ENCODE peak calls at places on chromosomes 11 and 22, in five cellular contexts. One of them, this sample, is unnamed.

GRCh38 chr22:47125603-47126002 is 363.2 kb downstream of the TBC1D22A start:
- DNase-seq in adrenal gland: no peak
- DNase-seq in transverse colon: no peak
- DNase-seq in left lung: peak
- DNase-seq in tibial artery: no peak
- DNase-seq in this sample: peak

GRCh38 chr11:119427279-119427678 is 4.3 kb upstream of the THY1 start:
- DNase-seq in transverse colon: no peak
- DNase-seq in adrenal gland: peak
- DNase-seq in left lung: no peak
- DNase-seq in tibial artery: no peak
- DNase-seq in this sample: no peak

GRCh38 chr11:69799582-69799981 is 19.6 kb downstream of the FGF3 start:
- DNase-seq in adrenal gland: no peak
- DNase-seq in left lung: peak
- DNase-seq in tibial artery: no peak
- DNase-seq in transverse colon: no peak
- DNase-seq in this sample: no peak

GRCh38 chr11:122626266-122626665 is 29.3 kb upstream of the UBASH3B start:
- DNase-seq in adrenal gland: no peak
- DNase-seq in tibial artery: no peak
- DNase-seq in left lung: no peak
- DNase-seq in transverse colon: no peak
- DNase-seq in this sample: no peak

GRCh38 chr11:36702330-36703054 is 104.5 kb upstream of the RAG2 start:
- DNase-seq in left lung: no peak
- DNase-seq in transverse colon: no peak
- DNase-seq in tibial artery: no peak
- DNase-seq in adrenal gland: peak
- DNase-seq in this sample: no peak

GRCh38 chr11:22656128-22656527 is 10.3 kb upstream of the GAS2 start:
- DNase-seq in left lung: no peak
- DNase-seq in tibial artery: no peak
- DNase-seq in transverse colon: no peak
- DNase-seq in adrenal gland: no peak
- DNase-seq in this sample: no peak

GRCh38 chr11:48040830-48041444 is 60.6 kb downstream of the PTPRJ start:
- DNase-seq in tibial artery: no peak
- DNase-seq in left lung: no peak
- DNase-seq in transverse colon: no peak
- DNase-seq in adrenal gland: no peak
- DNase-seq in this sample: no peak

GRCh38 chr11:7583248-7583647 is 69.4 kb downstream of the PPFIBP2 start:
- DNase-seq in transverse colon: no peak
- DNase-seq in adrenal gland: no peak
- DNase-seq in tibial artery: no peak
- DNase-seq in left lung: no peak
- DNase-seq in this sample: no peak

GRCh38 chr11:47950396-47950795 is 30.0 kb upstream of the PTPRJ start:
- DNase-seq in transverse colon: peak
- DNase-seq in left lung: no peak
- DNase-seq in adrenal gland: no peak
- DNase-seq in tibial artery: no peak
- DNase-seq in this sample: no peak

GRCh38 chr22:44091751-44092150 is 67.6 kb downstream of the PARVB start:
- DNase-seq in transverse colon: no peak
- DNase-seq in adrenal gland: no peak
- DNase-seq in left lung: peak
- DNase-seq in tibial artery: no peak
- DNase-seq in this sample: no peak

GRCh38 chr22:39808087-39808486 is 85.5 kb downstream of the ENTHD1 start:
- DNase-seq in adrenal gland: peak
- DNase-seq in tibial artery: no peak
- DNase-seq in left lung: no peak
- DNase-seq in transverse colon: peak
- DNase-seq in this sample: no peak

GRCh38 chr11:129412501-129412900 is 36.9 kb downstream of the BARX2 start:
- DNase-seq in adrenal gland: no peak
- DNase-seq in left lung: no peak
- DNase-seq in tibial artery: no peak
- DNase-seq in transverse colon: peak
- DNase-seq in this sample: no peak

GRCh38 chr11:45817191-45817590 is 12.2 kb downstream of the SLC35C1 start:
- DNase-seq in tibial artery: no peak
- DNase-seq in adrenal gland: no peak
- DNase-seq in left lung: no peak
- DNase-seq in transverse colon: no peak
- DNase-seq in this sample: no peak

GRCh38 chr11:45816614-45817013 is 11.7 kb downstream of the SLC35C1 start:
- DNase-seq in tibial artery: no peak
- DNase-seq in left lung: no peak
- DNase-seq in transverse colon: peak
- DNase-seq in adrenal gland: no peak
- DNase-seq in this sample: no peak

GRCh38 chr11:45818961-45819605 is 14.1 kb downstream of the SLC35C1 start:
- DNase-seq in transverse colon: no peak
- DNase-seq in adrenal gland: no peak
- DNase-seq in tibial artery: no peak
- DNase-seq in left lung: no peak
- DNase-seq in this sample: no peak

GRCh38 chr11:45815747-45816146 is 10.8 kb downstream of the SLC35C1 start:
- DNase-seq in tibial artery: no peak
- DNase-seq in adrenal gland: no peak
- DNase-seq in transverse colon: no peak
- DNase-seq in left lung: no peak
- DNase-seq in this sample: no peak

DNA sequence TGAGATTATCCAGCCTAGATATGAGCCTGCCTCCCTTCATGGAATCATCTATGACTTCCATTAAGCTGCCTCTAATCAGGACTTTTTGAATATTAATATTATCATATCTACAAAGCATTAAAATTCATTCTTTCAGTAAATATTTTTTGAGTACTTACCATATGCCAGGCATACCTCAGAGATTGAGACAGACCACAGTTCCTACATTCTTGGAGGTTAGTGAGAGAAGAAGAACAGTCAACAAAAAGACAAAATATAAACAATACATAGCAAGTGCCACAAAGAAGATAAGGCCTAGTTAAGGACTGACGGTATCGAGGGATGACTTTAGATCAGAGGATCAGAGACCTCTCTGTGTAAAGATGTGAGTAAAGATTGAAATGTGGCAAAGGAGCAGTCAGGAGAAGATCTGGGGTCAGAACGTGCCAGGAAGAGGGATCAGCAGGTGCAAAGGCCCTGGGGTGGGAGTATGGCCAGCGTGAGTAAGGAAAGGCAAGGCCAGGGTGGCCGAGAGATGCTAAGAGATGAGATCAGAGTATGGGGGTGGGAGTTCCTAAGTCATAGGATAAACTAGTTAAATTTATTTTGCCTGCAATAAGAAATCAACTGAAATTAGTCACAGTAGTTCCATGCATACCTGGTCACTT is 15.4 kb downstream of the SLC35C1 start:
- DNase-seq in tibial artery: no peak
- DNase-seq in left lung: no peak
- DNase-seq in adrenal gland: no peak
- DNase-seq in transverse colon: no peak
- DNase-seq in this sample: no peak
- TF ChIP-seq CTCF in tibial artery: no peak
- TF ChIP-seq CTCF in left lung: no peak
- TF ChIP-seq CTCF in adrenal gland: no peak
- TF ChIP-seq CTCF in transverse colon: no peak
- TF ChIP-seq CTCF in this sample: no peak

DNA sequence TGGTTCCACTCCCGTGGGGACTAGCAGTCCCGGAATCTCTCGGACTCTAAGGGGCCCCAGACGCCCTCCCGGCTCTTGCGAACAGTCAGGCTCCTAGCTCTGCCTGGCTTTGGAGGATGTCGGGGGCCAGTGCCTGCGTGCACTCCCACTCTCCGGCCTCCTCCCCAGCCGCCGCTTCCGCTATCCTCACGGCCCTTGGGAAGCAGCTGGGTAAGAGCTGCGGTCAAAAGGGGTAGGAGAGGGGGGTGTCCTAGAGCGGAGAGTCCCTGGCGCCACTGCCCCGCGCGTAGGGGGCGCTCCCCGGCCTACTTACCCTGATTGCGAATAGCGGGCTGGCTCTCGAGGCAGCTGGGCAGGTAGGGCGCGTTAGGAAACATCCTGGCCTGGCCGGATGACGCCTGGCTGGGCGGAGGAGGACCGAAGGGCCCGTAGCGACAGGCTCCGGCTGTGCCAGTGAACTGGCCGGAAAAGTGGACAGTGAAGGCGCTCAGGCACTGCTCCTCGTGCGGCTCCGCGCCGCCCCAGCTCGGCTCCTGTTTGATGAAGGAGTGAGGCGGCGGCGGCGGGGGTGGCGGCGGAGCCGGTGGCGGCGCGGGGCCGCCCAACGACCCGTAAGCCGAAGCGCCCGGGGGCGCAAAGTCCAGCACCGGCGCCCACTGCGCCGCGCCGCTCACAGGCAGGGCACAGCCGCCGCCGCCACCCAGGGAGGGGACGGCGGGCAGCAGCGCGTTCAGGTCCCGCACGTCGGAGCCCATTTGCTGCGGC is 770 bp downstream of the WT1 start:
- DNase-seq in tibial artery: no peak
- DNase-seq in transverse colon: no peak
- DNase-seq in left lung: no peak
- DNase-seq in adrenal gland: no peak
- DNase-seq in this sample: no peak
- TF ChIP-seq CTCF in tibial artery: no peak
- TF ChIP-seq CTCF in transverse colon: no peak
- TF ChIP-seq CTCF in left lung: no peak
- TF ChIP-seq CTCF in adrenal gland: no peak
- TF ChIP-seq CTCF in this sample: no peak

DNA sequence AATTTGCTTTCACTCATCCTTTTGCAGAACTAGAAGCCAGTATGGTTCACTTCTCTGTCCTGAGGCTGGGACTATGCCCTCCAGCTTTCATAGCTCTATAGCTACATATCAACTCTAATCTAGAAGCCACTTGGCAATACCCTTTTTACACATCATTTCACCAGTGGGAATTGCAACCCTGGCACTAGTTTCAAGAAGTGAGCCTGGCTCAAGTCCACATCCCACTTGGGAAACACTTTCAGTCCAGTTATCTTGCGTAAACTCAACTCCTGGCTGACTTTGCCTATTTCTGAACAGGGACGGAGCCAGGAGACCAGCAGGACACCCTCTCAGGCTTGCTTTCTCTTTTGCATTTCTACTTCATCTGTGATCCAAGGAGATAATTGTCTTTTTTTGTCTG is 19.9 kb upstream of the FAT3 start:
- DNase-seq in tibial artery: no peak
- DNase-seq in adrenal gland: no peak
- DNase-seq in transverse colon: no peak
- DNase-seq in left lung: no peak
- DNase-seq in this sample: no peak
- TF ChIP-seq CTCF in tibial artery: no peak
- TF ChIP-seq CTCF in adrenal gland: no peak
- TF ChIP-seq CTCF in transverse colon: no peak
- TF ChIP-seq CTCF in left lung: no peak
- TF ChIP-seq CTCF in this sample: no peak

GRCh38 chr11:118263109-118263508 is 988 bp downstream of the MPZL2 start:
- DNase-seq in left lung: no peak
- DNase-seq in tibial artery: no peak
- DNase-seq in adrenal gland: no peak
- DNase-seq in transverse colon: no peak
- DNase-seq in this sample: no peak

GRCh38 chr11:118263694-118264567 is at the start of gene MPZL2:
- DNase-seq in adrenal gland: no peak
- DNase-seq in transverse colon: peak
- DNase-seq in tibial artery: peak
- DNase-seq in left lung: peak
- DNase-seq in this sample: peak

GRCh38 chr11:118260353-118260752 is 3.7 kb downstream of the MPZL2 start:
- DNase-seq in transverse colon: no peak
- DNase-seq in adrenal gland: no peak
- DNase-seq in tibial artery: no peak
- DNase-seq in left lung: no peak
- DNase-seq in this sample: no peak

GRCh38 chr11:118259138-118259537 is 5.0 kb downstream of the MPZL2 start:
- DNase-seq in adrenal gland: no peak
- DNase-seq in left lung: no peak
- DNase-seq in tibial artery: no peak
- DNase-seq in transverse colon: no peak
- DNase-seq in this sample: no peak

GRCh38 chr11:118258410-118258809 is 5.7 kb downstream of the MPZL2 start:
- DNase-seq in transverse colon: no peak
- DNase-seq in adrenal gland: no peak
- DNase-seq in tibial artery: no peak
- DNase-seq in left lung: no peak
- DNase-seq in this sample: no peak
- TF ChIP-seq CTCF in transverse colon: peak
- TF ChIP-seq CTCF in adrenal gland: no peak
- TF ChIP-seq CTCF in tibial artery: no peak
- TF ChIP-seq CTCF in left lung: no peak
- TF ChIP-seq CTCF in this sample: no peak

DNA sequence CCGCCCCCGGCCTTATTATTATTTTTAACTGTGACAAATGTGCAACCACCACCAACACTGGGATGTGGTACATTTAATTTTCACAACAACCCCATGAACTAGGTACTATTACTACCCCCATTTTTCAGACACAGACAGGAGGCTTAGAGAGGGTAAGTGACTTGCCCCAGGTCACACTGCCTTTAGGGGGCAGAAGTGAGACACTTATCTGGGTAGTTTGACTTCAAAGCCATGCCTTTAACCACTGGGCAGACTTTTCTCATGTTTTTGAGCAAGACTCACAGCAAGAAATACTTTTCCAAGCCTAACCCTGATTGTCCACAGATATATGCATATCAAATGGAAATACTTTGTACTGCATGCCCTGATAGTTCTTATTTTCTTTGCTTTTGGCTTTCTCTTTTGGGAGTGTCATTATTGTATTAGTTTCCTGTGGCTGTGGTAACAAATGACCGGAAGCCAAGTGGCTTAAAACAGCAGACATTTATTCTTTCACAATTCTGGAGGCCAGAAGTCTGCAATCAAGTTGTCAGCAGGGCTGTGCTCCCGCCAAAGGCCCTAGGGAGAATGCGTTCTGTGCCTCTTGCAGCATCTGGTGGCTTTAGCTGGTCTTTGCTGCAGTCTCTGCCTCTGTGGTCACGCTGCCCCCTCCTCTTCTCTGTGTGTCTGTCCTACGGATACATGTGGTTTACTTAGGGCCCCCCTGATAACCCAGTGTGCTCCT is 110.8 kb downstream of the GRIK4 start:
- DNase-seq in tibial artery: no peak
- DNase-seq in adrenal gland: no peak
- DNase-seq in left lung: no peak
- DNase-seq in transverse colon: no peak
- DNase-seq in this sample: no peak
- TF ChIP-seq CTCF in tibial artery: no peak
- TF ChIP-seq CTCF in adrenal gland: no peak
- TF ChIP-seq CTCF in left lung: no peak
- TF ChIP-seq CTCF in transverse colon: no peak
- TF ChIP-seq CTCF in this sample: peak

DNA sequence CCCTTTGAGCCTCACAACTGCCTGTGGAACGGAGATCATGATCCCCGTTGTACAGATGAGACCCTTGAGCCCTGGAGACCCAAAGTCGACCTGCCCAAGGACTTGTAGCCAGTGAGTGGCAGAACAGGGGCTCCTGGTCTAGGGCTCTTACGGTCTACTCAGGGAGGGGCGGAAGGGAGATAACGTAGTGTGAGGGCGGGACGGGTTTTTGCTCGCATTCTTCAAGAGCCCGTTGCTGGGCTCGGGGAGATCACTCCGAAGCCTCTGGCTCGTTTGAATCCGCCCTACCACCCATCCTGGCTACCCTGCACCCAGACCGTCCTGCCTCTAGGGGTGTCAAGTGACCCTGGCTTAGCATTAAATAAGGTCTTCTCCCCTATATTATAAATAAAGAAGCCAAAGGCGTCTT is 637 bp downstream of the CRY2 start:
- DNase-seq in adrenal gland: peak
- DNase-seq in tibial artery: peak
- DNase-seq in transverse colon: peak
- DNase-seq in left lung: no peak
- DNase-seq in this sample: no peak
- TF ChIP-seq CTCF in adrenal gland: no peak
- TF ChIP-seq CTCF in tibial artery: peak
- TF ChIP-seq CTCF in transverse colon: no peak
- TF ChIP-seq CTCF in left lung: no peak
- TF ChIP-seq CTCF in this sample: no peak

This sample was measured in CD14-positive monocyte.